ENCODE peak calls at places on chromosome 2, in six cellular contexts. H is activated T-helper 1 cell treated with Interleukin-2 at 50 U/mL for 16 hours, C is pons, K is NCI-H1105 treated with DMSO at 0.1 percent for 48 hours, Y is left lobe of liver, M is substantia nigra. P is an unnamed sample.

GRCh38 chr2:109690822-109691541 is 76.8 kb downstream of the SOWAHC start:
- DNase-seq in H (no peak), C (peak; percentile 7), K (no peak), Y (peak; percentile 84), M (no peak), P (no peak)

GRCh38 chr2:71465356-71465755 is 12.0 kb downstream of the DYSF start:
- DNase-seq in H (no peak), C (no peak), K (no peak), Y (no peak), M (no peak), P (no peak)

GRCh38 chr2:84919885-84920580 is 14.6 kb downstream of the TMSB10 start:
- DNase-seq in H (no peak), C (no peak), K (no peak), Y (no peak), M (no peak), P (no peak)

GRCh38 chr2:74908763-74909444 is 49.5 kb upstream of the POLE4 start:
- DNase-seq in H (no peak), C (no peak), K (no peak), Y (no peak), M (no peak), P (no peak)

GRCh38 chr2:85971369-85971768 is 82.6 kb upstream of the ST3GAL5 start:
- DNase-seq in H (no peak), C (no peak), K (no peak), Y (no peak), M (no peak), P (no peak)

GRCh38 chr2:134501476-134502089 is 217.2 kb downstream of the TMEM163 start:
- DNase-seq in H (no peak), C (no peak), K (no peak), Y (no peak), M (no peak), P (no peak)

GRCh38 chr2:240149943-240150784 is 9.7 kb upstream of the OTOS start:
- DNase-seq in H (no peak), C (peak; percentile 22), K (peak; percentile 15), Y (no peak), M (no peak), P (peak; percentile 17)

GRCh38 chr2:42098571-42099430 is 51.0 kb downstream of the PKDCC start:
- DNase-seq in H (no peak), C (peak; percentile 67), K (no peak), Y (peak; percentile 51), M (no peak), P (no peak)

GRCh38 chr2:36277146-36277808 is 78.3 kb upstream of the CRIM1 start:
- DNase-seq in H (no peak), C (no peak), K (no peak), Y (no peak), M (no peak), P (no peak)

GRCh38 chr2:70659551-70659950 is 105.9 kb upstream of the TGFA start:
- DNase-seq in H (no peak), C (no peak), K (no peak), Y (no peak), M (no peak), P (no peak)

GRCh38 chr2:99940963-99941362 is 201.4 kb downstream of the AFF3 start:
- DNase-seq in H (no peak), C (no peak), K (no peak), Y (peak; percentile 72), M (no peak), P (no peak)

GRCh38 chr2:141348481-141348880 is 782.3 kb downstream of the LRP1B start:
- DNase-seq in H (no peak), C (no peak), K (no peak), Y (no peak), M (no peak), P (no peak)

GRCh38 chr2:205904873-205905272 is 181.1 kb downstream of the INO80D start:
- DNase-seq in H (no peak), C (no peak), K (no peak), Y (no peak), M (no peak), P (no peak)

GRCh38 chr2:155546715-155547555 is 785.6 kb downstream of the NR4A2 start:
- DNase-seq in H (no peak), C (no peak), K (peak; percentile 68), Y (no peak), M (no peak), P (no peak)

GRCh38 chr2:149556452-149556851 is 31.1 kb downstream of the MMADHC start:
- DNase-seq in H (no peak), C (no peak), K (no peak), Y (no peak), M (no peak), P (no peak)

GRCh38 chr2:69764286-69765058 is 22.5 kb downstream of the ANXA4 start:
- DNase-seq in H (no peak), C (no peak), K (no peak), Y (no peak), M (no peak), P (no peak)

GRCh38 chr2:43045866-43046265 is 180.5 kb downstream of the ZFP36L2 start:
- DNase-seq in H (no peak), C (no peak), K (no peak), Y (no peak), M (no peak), P (no peak)

GRCh38 chr2:237682901-237683670 is 55.7 kb downstream of the LRRFIP1 start:
- DNase-seq in H (no peak), C (no peak), K (no peak), Y (peak; percentile 63), M (no peak), P (no peak)

P was measured in CD4-positive, alpha-beta T cell.